ENCODE peak calls at places on chromosomes 4 and X, in five cellular contexts. Q is NCI-H774, F is fibroblast of mammary gland, V is fibroblast of lung, A is transverse colon. I is an unnamed sample.

GRCh38 chr4:153466637-153467153 is 535 bp downstream of the TMEM131L start:
- DNase-seq in Q (no peak), F (no peak), V (no peak), A (no peak), I (no peak)

GRCh38 chr4:1502976-1503375 is 96.7 kb upstream of the NKX1-1 start:
- DNase-seq in Q (no peak), F (no peak), V (no peak), A (peak), I (no peak)

GRCh38 chr4:102263024-102263787 is 82.1 kb downstream of the SLC39A8 start:
- DNase-seq in Q (peak), F (peak), V (peak), A (no peak), I (peak)

GRCh38 chr4:165580379-165580905 is 201.6 kb downstream of the CPE start:
- DNase-seq in Q (no peak), F (peak), V (peak), A (no peak), I (no peak)

GRCh38 chr4:20445933-20446723 is 194.4 kb downstream of the SLIT2 start:
- DNase-seq in Q (no peak), F (no peak), V (peak), A (no peak), I (no peak)

GRCh38 chr4:86968477-86969015 is 33.7 kb downstream of the AFF1 start:
- DNase-seq in Q (no peak), F (no peak), V (no peak), A (no peak), I (no peak)

GRCh38 chr4:183541081-183542045 is 36.5 kb downstream of the ING2 start:
- DNase-seq in Q (no peak), F (peak), V (peak), A (no peak), I (no peak)

GRCh38 chr4:140038031-140038533 is 115.9 kb downstream of the MAML3 start:
- DNase-seq in Q (no peak), F (peak), V (no peak), A (no peak), I (no peak)

GRCh38 chr4:94974773-94975172 is 217.0 kb downstream of the BMPR1B start:
- DNase-seq in Q (no peak), F (peak), V (peak), A (no peak), I (no peak)

GRCh38 chr4:10072420-10073017 is 44.1 kb downstream of the WDR1 start:
- DNase-seq in Q (no peak), F (no peak), V (no peak), A (no peak), I (no peak)

GRCh38 chrX:130772313-130773140 is 130.5 kb downstream of the ENOX2 start:
- DNase-seq in Q (peak), F (peak), V (peak), A (no peak), I (peak)

GRCh38 chr4:5366421-5366820 is 315.1 kb downstream of the STK32B start:
- DNase-seq in Q (no peak), F (peak), V (no peak), A (no peak), I (no peak)

GRCh38 chrX:150547511-150548115 is 20.8 kb upstream of the MTM1 start:
- DNase-seq in Q (peak), F (peak), V (peak), A (peak), I (peak)

GRCh38 chr4:184420402-184420801 is 53.9 kb downstream of the IRF2 start:
- DNase-seq in Q (no peak), F (no peak), V (no peak), A (no peak), I (no peak)

GRCh38 chr4:75015627-75016026 is 82.7 kb downstream of the PARM1 start:
- DNase-seq in Q (no peak), F (no peak), V (no peak), A (no peak), I (no peak)